ENCODE peak calls at places on chromosome 17, in eight cellular contexts. Y, R, M, G, D, I, T and K are unnamed samples.

GRCh38 chr17:73091770-73092517 is 544 bp downstream of the SLC39A11 start:
- DNase-seq in D (peak; percentile 60), Y (no peak), M (no peak), R (no peak), I (no peak), G (no peak), T (no peak), K (peak; percentile 24)

GRCh38 chr17:79988163-79988971 is 47.3 kb downstream of the TBC1D16 start:
- DNase-seq in I (no peak), T (no peak), M (peak; percentile 83), R (peak; percentile 22), D (no peak), Y (peak; percentile 25), G (peak; percentile 47), K (peak; percentile 76)

GRCh38 chr17:1643999-1644492 is 1.5 kb downstream of the SCARF1 start:
- DNase-seq in I (no peak), R (no peak), T (no peak), G (no peak), M (no peak), D (no peak), Y (no peak), K (no peak)

GRCh38 chr17:35543856-35544255 is 6.4 kb upstream of the SLFN12L start:
- DNase-seq in Y (no peak), I (no peak), T (no peak), R (no peak), D (no peak), M (peak; percentile 41), G (no peak), K (no peak)

GRCh38 chr17:51585514-51586104 is 325.3 kb downstream of the UTP18 start:
- DNase-seq in Y (no peak), M (no peak), I (peak; percentile 57), T (no peak), R (no peak), G (no peak), D (peak; percentile 41), K (no peak)

GRCh38 chr17:73911726-73912359 is 267.6 kb upstream of the SDK2 start:
- DNase-seq in T (no peak), R (no peak), G (no peak), Y (no peak), D (no peak), M (no peak), I (peak; percentile 75), K (no peak)

GRCh38 chr17:78446833-78447232 is 68.4 kb downstream of the PGS1 start:
- DNase-seq in I (no peak), D (no peak), M (no peak), G (no peak), Y (no peak), R (no peak), T (no peak), K (no peak)

GRCh38 chr17:79509008-79509407 is 101.8 kb downstream of the RBFOX3 start:
- DNase-seq in Y (no peak), I (no peak), M (no peak), R (no peak), D (no peak), T (no peak), G (no peak), K (no peak)

GRCh38 chr17:78766225-78766624 is 15.8 kb downstream of the CYTH1 start:
- DNase-seq in G (no peak), I (no peak), T (no peak), M (no peak), R (no peak), D (no peak), Y (no peak), K (no peak)

GRCh38 chr17:74532115-74532514 is 840 bp upstream of the CD300LB start:
- DNase-seq in G (no peak), D (no peak), M (no peak), T (no peak), I (no peak), R (no peak), Y (no peak), K (no peak)

GRCh38 chr17:18950944-18951905 is 740 bp upstream of the SLC5A10 start:
- DNase-seq in Y (peak; percentile 75), G (no peak), M (no peak), D (no peak), I (no peak), R (no peak), T (no peak), K (no peak)

GRCh38 chr17:2982854-2983636 is 80.4 kb downstream of the OR1D5 start:
- DNase-seq in Y (no peak), G (peak; percentile 33), D (no peak), M (no peak), R (peak; percentile 96), I (no peak), T (no peak), K (peak; percentile 94)

GRCh38 chr17:2094891-2095535 is 40.1 kb downstream of the HIC1 start:
- DNase-seq in D (peak; percentile 50), G (no peak), R (peak; percentile 75), Y (no peak), I (no peak), T (no peak), M (peak; percentile 92), K (peak; percentile 73)

GRCh38 chr17:45693792-45694191 is 90.3 kb upstream of the CRHR1 start:
- DNase-seq in G (no peak), I (no peak), T (no peak), M (no peak), R (no peak), D (no peak), Y (no peak), K (no peak)

GRCh38 chr17:70121136-70121535 is 46.1 kb downstream of the KCNJ16 start:
- DNase-seq in Y (no peak), T (no peak), M (no peak), G (no peak), R (no peak), D (no peak), I (no peak), K (peak; percentile 32)

GRCh38 chr17:45319239-45319703 is 2.5 kb upstream of the MAP3K14 start:
- DNase-seq in G (no peak), T (no peak), R (no peak), Y (peak; percentile 76), M (peak; percentile 52), I (no peak), D (no peak), K (no peak)

GRCh38 chr17:16377804-16378400 is 3.0 kb upstream of the UBB start:
- DNase-seq in Y (no peak), R (peak; percentile 1), G (no peak), M (peak; percentile 72), I (no peak), T (no peak), D (no peak), K (peak; percentile 78)

GRCh38 chr17:33045236-33045635 is 53.6 kb downstream of the SPACA3 start:
- DNase-seq in Y (no peak), D (no peak), M (no peak), R (no peak), I (peak; percentile 68), T (no peak), G (no peak), K (no peak)

GRCh38 chr17:79183221-79184158 is 108.9 kb downstream of the ENGASE start:
- DNase-seq in R (no peak), G (no peak), D (peak; percentile 29), M (peak; percentile 13), I (no peak), Y (no peak), T (no peak), K (no peak)

GRCh38 chr17:8713878-8714277 is 30.8 kb downstream of the CCDC42 start:
- DNase-seq in I (no peak), Y (no peak), D (no peak), T (no peak), G (no peak), M (no peak), R (no peak), K (no peak)

GRCh38 chr17:52024296-52024870 is 134.1 kb downstream of the CA10 start:
- DNase-seq in R (no peak), T (no peak), I (no peak), G (no peak), M (peak; percentile 3), Y (no peak), D (no peak), K (peak; percentile 20)

DNA sequence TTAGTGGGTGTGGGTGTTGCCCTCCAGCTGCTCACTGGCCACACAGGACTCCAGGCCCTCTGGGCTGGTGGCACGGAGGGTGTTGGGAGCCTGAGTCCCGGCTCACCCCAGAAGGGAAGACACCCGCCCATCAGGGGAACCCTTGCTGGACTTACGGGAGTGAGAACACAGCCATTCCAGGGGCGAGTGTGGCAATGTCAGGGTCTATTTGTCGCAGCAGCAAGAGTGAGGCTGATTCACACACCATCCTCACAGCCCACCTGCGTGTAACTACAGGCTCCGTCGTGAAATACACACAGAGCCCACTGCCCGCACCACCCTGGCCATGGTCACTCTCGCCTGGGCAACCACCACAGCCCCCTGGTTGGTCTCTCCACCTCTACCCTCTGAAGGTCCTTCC is 17.8 kb upstream of the AATK start:
- DNase-seq in D (no peak), I (no peak), Y (no peak), T (no peak), M (no peak), R (no peak), G (no peak), K (no peak)
- H3K4me3 ChIP-seq in D (no peak overlapping the region), I (no peak overlapping the region), Y (no peak overlapping the region), T (no peak overlapping the region), M (no peak overlapping the region), R (no peak overlapping the region), G (no peak overlapping the region), K (no peak overlapping the region)

GRCh38 chr17:68734911-68735310 is 133.7 kb upstream of the FAM20A start:
- DNase-seq in R (no peak), I (no peak), Y (no peak), M (no peak), G (no peak), T (no peak), D (no peak), K (no peak)

GRCh38 chr17:68738044-68738443 is 136.9 kb upstream of the FAM20A start:
- DNase-seq in R (no peak), Y (no peak), M (peak; percentile 59), D (no peak), T (no peak), I (no peak), G (no peak), K (peak; percentile 29)

GRCh38 chr17:68740555-68741447 is 139.6 kb upstream of the FAM20A start:
- DNase-seq in M (no peak), G (no peak), I (no peak), D (no peak), T (no peak), Y (no peak), R (no peak), K (no peak)
- TF ChIP-seq CTCF in M (peak; percentile 20), G (peak; percentile 19), I (no peak), D (peak; percentile 50), T (no peak), Y (no peak), R (no peak), K (no peak)

GRCh38 chr17:29140051-29140582 is 40.1 kb downstream of the MYO18A start:
- DNase-seq in M (peak; percentile 68), R (peak; percentile 96), T (peak; percentile 81), Y (no peak), D (no peak), I (peak; percentile 95), G (no peak), K (peak; percentile 58)
- H3K4me3 ChIP-seq in M (peak overlapping the region; percentile 36), R (peak overlapping the region; percentile 78), T (peak overlapping the region; percentile 73), Y (no peak overlapping the region), D (no peak overlapping the region), I (peak overlapping the region; percentile 50), G (peak overlapping the region; percentile 44), K (peak overlapping the region; percentile 36)

DNA sequence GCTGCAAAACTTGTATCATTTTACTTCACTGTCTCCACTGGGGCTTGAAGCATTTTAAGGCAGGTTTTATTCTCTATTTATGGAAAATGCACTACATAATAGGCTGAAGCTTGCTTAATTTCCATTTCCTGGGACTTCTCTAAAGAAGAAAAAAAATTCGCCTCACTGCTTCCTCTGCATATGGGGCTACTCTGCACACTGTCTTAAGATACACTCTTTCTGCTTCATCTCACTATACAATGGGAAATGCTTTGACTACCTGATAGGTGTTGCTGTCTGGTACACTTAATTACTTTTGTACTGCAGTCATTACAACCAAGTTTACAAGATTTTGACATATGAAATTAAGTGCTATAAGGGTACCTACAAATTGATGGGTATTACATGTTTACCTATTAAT is 466.0 kb downstream of the KCNJ18 start:
- DNase-seq in Y (no peak), G (no peak), R (no peak), I (no peak), T (no peak), M (no peak), D (no peak), K (no peak)
- TF ChIP-seq CTCF in Y (no peak), G (no peak), R (no peak), I (no peak), T (no peak), M (no peak), D (no peak), K (no peak)